ENCODE peak calls at places on chromosomes 12 and 14, in six cellular contexts. V is psoas muscle; I is activated CD4-positive, alpha-beta T cell treated with anti-CD3 and anti-CD28 coated beads for 48 hours; O is stimulated activated naive B cell treated with anti-CD40 and anti-IgM and Interleukin-4, amounts not matched to agents 10 μg/mL and 1 μg/mL and 100 μg/mL, for 72 hours; S is CD4-positive, alpha-beta T cell; X is neural crest cell. F is an unnamed sample.

GRCh38 chr14:70020350-70021170 is 141.3 kb downstream of the SMOC1 start:
- DNase-seq in X (no peak), O (no peak), I (no peak), S (no peak), V (no peak), F (no peak)

GRCh38 chr12:58504539-58504938 is 415.8 kb downstream of the LRIG3 start:
- DNase-seq in S (no peak), O (no peak), I (no peak), V (no peak), X (no peak), F (no peak)

GRCh38 chr12:54958048-54958658 is 26.4 kb downstream of the TESPA1 start:
- DNase-seq in I (peak), X (peak), S (no peak), O (peak), V (no peak), F (no peak)

GRCh38 chr12:68447807-68448138 is 115.6 kb upstream of the MDM1 start:
- DNase-seq in V (no peak), O (no peak), X (no peak), I (no peak), S (no peak), F (no peak)

GRCh38 chr12:126093911-126094310 is 1028.7 kb downstream of the AACS start:
- DNase-seq in O (no peak), I (no peak), X (peak), V (no peak), S (no peak), F (no peak)

GRCh38 chr12:31702047-31702446 is 26.8 kb downstream of the AMN1 start:
- DNase-seq in X (no peak), I (no peak), S (no peak), V (no peak), O (no peak), F (no peak)

GRCh38 chr12:53755451-53756290 is 3.9 kb upstream of the CISTR start:
- DNase-seq in S (no peak), O (no peak), I (no peak), V (no peak), X (no peak), F (no peak)

GRCh38 chr12:100437038-100437841 is 36.4 kb upstream of the NR1H4 start:
- DNase-seq in S (no peak), V (no peak), X (no peak), O (no peak), I (no peak), F (no peak)

GRCh38 chr12:95185096-95185495 is 32.2 kb downstream of the FGD6 start:
- DNase-seq in O (no peak), X (no peak), V (no peak), S (no peak), I (no peak), F (no peak)

GRCh38 chr12:47276253-47277070 is 196.7 kb upstream of the AMIGO2 start:
- DNase-seq in O (peak), X (no peak), I (peak), V (no peak), S (peak), F (peak)

GRCh38 chr12:107843351-107844311 is 69.1 kb downstream of the ASCL4 start:
- DNase-seq in I (no peak), O (no peak), V (no peak), S (no peak), X (peak), F (no peak)

GRCh38 chr12:11895421-11896064 is 175.2 kb upstream of the BCL2L14 start:
- DNase-seq in V (no peak), I (no peak), O (no peak), X (no peak), S (no peak), F (no peak)

GRCh38 chr12:121114806-121115205 is 17.9 kb upstream of the P2RX7 start:
- DNase-seq in S (no peak), O (no peak), I (no peak), V (no peak), X (no peak), F (no peak)

GRCh38 chr12:100395811-100396210 is 38.9 kb downstream of the SLC17A8 start:
- DNase-seq in V (no peak), O (no peak), I (no peak), X (no peak), S (no peak), F (no peak)

GRCh38 chr12:31267966-31268365 is 58.0 kb downstream of the SINHCAF start:
- DNase-seq in V (no peak), O (no peak), S (no peak), X (no peak), I (no peak), F (no peak)

GRCh38 chr12:30043151-30043550 is 259.4 kb upstream of the TMTC1 start:
- DNase-seq in I (no peak), V (no peak), O (no peak), S (no peak), X (no peak), F (no peak)

GRCh38 chr14:99624024-99624423 is 20.0 kb upstream of the CCDC85C start:
- DNase-seq in X (no peak), I (no peak), O (no peak), V (no peak), S (no peak), F (no peak)

GRCh38 chr14:33026850-33027420 is 88.3 kb downstream of the NPAS3 start:
- DNase-seq in I (no peak), S (no peak), O (no peak), V (no peak), X (peak), F (no peak)

GRCh38 chr12:15754233-15754632 is 35.0 kb downstream of the EPS8 start:
- DNase-seq in I (no peak), V (no peak), X (no peak), O (no peak), S (no peak), F (no peak)

GRCh38 chr14:87935081-87935828 is 57.7 kb downstream of the GALC start:
- DNase-seq in I (no peak), S (no peak), O (no peak), V (no peak), X (no peak), F (no peak)

GRCh38 chr14:101444116-101444515 is 117.2 kb upstream of the DIO3 start:
- DNase-seq in X (no peak), V (no peak), S (no peak), I (no peak), O (no peak), F (no peak)

GRCh38 chr14:59330455-59330854 is 134.7 kb downstream of the GPR135 start:
- DNase-seq in I (no peak), X (no peak), O (no peak), S (no peak), V (no peak), F (no peak)

GRCh38 chr14:30610719-30611388 is 11.3 kb upstream of the SCFD1 start:
- DNase-seq in I (no peak), X (no peak), S (no peak), O (no peak), V (no peak), F (peak)

GRCh38 chr12:106914796-106915634 is 40.7 kb upstream of the TMEM263 start:
- DNase-seq in S (no peak), O (no peak), X (no peak), I (peak), V (no peak), F (no peak)

GRCh38 chr12:70255311-70255710 is 12.1 kb downstream of the CNOT2 start:
- DNase-seq in O (no peak), S (no peak), I (no peak), V (no peak), X (no peak), F (no peak)

GRCh38 chr14:73785336-73785833 is 66.2 kb upstream of the PTGR2 start:
- DNase-seq in O (no peak), V (no peak), I (no peak), S (no peak), X (no peak), F (peak)

GRCh38 chr14:55130194-55130550 is 1.1 kb downstream of the LGALS3 start:
- DNase-seq in I (no peak), O (no peak), V (no peak), X (no peak), S (no peak), F (no peak)

GRCh38 chr12:26118356-26118755 is 6.5 kb downstream of the BHLHE41 start:
- DNase-seq in V (no peak), I (no peak), S (no peak), X (no peak), O (no peak), F (no peak)

GRCh38 chr14:47976139-47976538 is 300.7 kb upstream of the MDGA2 start:
- DNase-seq in X (no peak), O (no peak), V (no peak), I (no peak), S (no peak), F (no peak)

GRCh38 chr14:21768116-21768874 is 94.7 kb upstream of the OR4E1 start:
- DNase-seq in O (no peak), V (no peak), S (no peak), I (peak), X (no peak), F (no peak)

GRCh38 chr12:82745062-82745461 is 58.4 kb downstream of the TMTC2 start:
- DNase-seq in X (no peak), I (no peak), S (no peak), V (no peak), O (no peak), F (no peak)

GRCh38 chr12:51994959-51995358 is 11.8 kb upstream of the TAMALIN start:
- DNase-seq in I (no peak), S (no peak), O (no peak), V (no peak), X (no peak), F (no peak)

GRCh38 chr12:12837025-12837872 is 24.1 kb downstream of the DDX47 start:
- DNase-seq in S (peak), V (peak), O (peak), I (peak), X (no peak), F (peak)

GRCh38 chr12:6539276-6540134 is 5.2 kb downstream of the GAPDH start:
- DNase-seq in I (no peak), X (no peak), S (no peak), O (no peak), V (no peak), F (no peak)

GRCh38 chr12:2641761-2642160 is 153.0 kb upstream of the FKBP4 start:
- DNase-seq in V (no peak), I (no peak), X (no peak), S (peak), O (no peak), F (no peak)

GRCh38 chr12:131011165-131012079 is 57.7 kb downstream of the ADGRD1 start:
- DNase-seq in V (peak), I (no peak), O (no peak), S (no peak), X (no peak), F (no peak)

F was measured in left lung.